ENCODE peak calls at places on chromosomes 6 and 20, in five cellular contexts. One of them, this sample, is unnamed. For H3K9me3, the result is how much of the 10 kb centered on the place peaks cover.

GRCh38 chr6:156687875-156688549 is 89.2 kb upstream of the ARID1B start:
- DNase-seq in neural progenitor cell: peak
- DNase-seq in endothelial cell of umbilical vein: peak
- DNase-seq in mammary epithelial cell: no peak
- DNase-seq in IMR-90: peak
- DNase-seq in this sample: no peak

GRCh38 chr6:132952468-132952867 is 138.1 kb downstream of the RPS12 start:
- DNase-seq in neural progenitor cell: no peak
- DNase-seq in endothelial cell of umbilical vein: no peak
- DNase-seq in mammary epithelial cell: no peak
- DNase-seq in IMR-90: peak
- DNase-seq in this sample: no peak

GRCh38 chr20:64069614-64070243 is 6.7 kb downstream of the TCEA2 start:
- DNase-seq in neural progenitor cell: peak
- DNase-seq in endothelial cell of umbilical vein: peak
- DNase-seq in mammary epithelial cell: no peak
- DNase-seq in IMR-90: no peak
- DNase-seq in this sample: peak

GRCh38 chr6:39430446-39430845 is 107.9 kb upstream of the KCNK16 start:
- DNase-seq in neural progenitor cell: no peak
- DNase-seq in endothelial cell of umbilical vein: no peak
- DNase-seq in mammary epithelial cell: no peak
- DNase-seq in IMR-90: no peak
- DNase-seq in this sample: no peak

GRCh38 chr6:30876039-30876730 is 8.1 kb upstream of the DDR1 start:
- DNase-seq in neural progenitor cell: no peak
- DNase-seq in endothelial cell of umbilical vein: peak
- DNase-seq in mammary epithelial cell: peak
- DNase-seq in IMR-90: peak
- DNase-seq in this sample: no peak

GRCh38 chr6:4259391-4259790 is 124.0 kb upstream of the ECI2 start:
- DNase-seq in neural progenitor cell: no peak
- DNase-seq in endothelial cell of umbilical vein: no peak
- DNase-seq in mammary epithelial cell: peak
- DNase-seq in IMR-90: no peak
- DNase-seq in this sample: no peak

GRCh38 chr20:21234816-21235215 is 68.3 kb upstream of the XRN2 start:
- DNase-seq in neural progenitor cell: peak
- DNase-seq in endothelial cell of umbilical vein: no peak
- DNase-seq in mammary epithelial cell: no peak
- DNase-seq in IMR-90: no peak
- DNase-seq in this sample: no peak

GRCh38 chr6:109241199-109241598 is 141.1 kb downstream of the CD164 start:
- DNase-seq in neural progenitor cell: no peak
- DNase-seq in endothelial cell of umbilical vein: no peak
- DNase-seq in mammary epithelial cell: peak
- DNase-seq in IMR-90: no peak
- DNase-seq in this sample: no peak

GRCh38 chr6:16901777-16902176 is 140.5 kb upstream of the ATXN1 start:
- DNase-seq in neural progenitor cell: no peak
- DNase-seq in endothelial cell of umbilical vein: peak
- DNase-seq in mammary epithelial cell: peak
- DNase-seq in IMR-90: peak
- DNase-seq in this sample: no peak

GRCh38 chr20:9600562-9600961 is 86.2 kb downstream of the LAMP5 start:
- DNase-seq in neural progenitor cell: peak
- DNase-seq in endothelial cell of umbilical vein: no peak
- DNase-seq in mammary epithelial cell: no peak
- DNase-seq in IMR-90: no peak
- DNase-seq in this sample: no peak

GRCh38 chr6:11654876-11655275 is 117.3 kb downstream of the TMEM170B start:
- DNase-seq in neural progenitor cell: no peak
- DNase-seq in endothelial cell of umbilical vein: peak
- DNase-seq in mammary epithelial cell: no peak
- DNase-seq in IMR-90: peak
- DNase-seq in this sample: no peak

GRCh38 chr6:30725713-30726505 is 5.8 kb downstream of the TUBB start:
- DNase-seq in neural progenitor cell: no peak
- DNase-seq in endothelial cell of umbilical vein: peak
- DNase-seq in mammary epithelial cell: no peak
- DNase-seq in IMR-90: peak
- DNase-seq in this sample: no peak

GRCh38 chr20:59147197-59147596 is 16.4 kb upstream of the ZNF831 start:
- DNase-seq in neural progenitor cell: no peak
- DNase-seq in endothelial cell of umbilical vein: no peak
- DNase-seq in mammary epithelial cell: no peak
- DNase-seq in IMR-90: no peak
- DNase-seq in this sample: no peak

GRCh38 chr20:58002901-58003300 is 225.6 kb downstream of the ANKRD60 start:
- DNase-seq in neural progenitor cell: no peak
- DNase-seq in endothelial cell of umbilical vein: no peak
- DNase-seq in mammary epithelial cell: no peak
- DNase-seq in IMR-90: no peak
- DNase-seq in this sample: no peak

GRCh38 chr20:62545271-62545670 is 69.5 kb upstream of the GATA5 start:
- DNase-seq in neural progenitor cell: no peak
- DNase-seq in endothelial cell of umbilical vein: no peak
- DNase-seq in mammary epithelial cell: no peak
- DNase-seq in IMR-90: no peak
- DNase-seq in this sample: no peak

GRCh38 chr6:5582758-5583157 is 321.4 kb downstream of the FARS2 start:
- DNase-seq in neural progenitor cell: no peak
- DNase-seq in endothelial cell of umbilical vein: no peak
- DNase-seq in mammary epithelial cell: no peak
- DNase-seq in IMR-90: no peak
- DNase-seq in this sample: no peak

GRCh38 chr20:58169441-58169840 is 59.0 kb downstream of the ANKRD60 start:
- DNase-seq in neural progenitor cell: no peak
- DNase-seq in endothelial cell of umbilical vein: no peak
- DNase-seq in mammary epithelial cell: no peak
- DNase-seq in IMR-90: peak
- DNase-seq in this sample: no peak

GRCh38 chr6:71513036-71513435 is 224.4 kb downstream of the OGFRL1 start:
- DNase-seq in neural progenitor cell: no peak
- DNase-seq in endothelial cell of umbilical vein: no peak
- DNase-seq in mammary epithelial cell: no peak
- DNase-seq in IMR-90: no peak
- DNase-seq in this sample: no peak

GRCh38 chr6:166494757-166495486 is 91.6 kb downstream of the RAMACL start:
- DNase-seq in neural progenitor cell: no peak
- DNase-seq in endothelial cell of umbilical vein: no peak
- DNase-seq in mammary epithelial cell: no peak
- DNase-seq in IMR-90: no peak
- DNase-seq in this sample: no peak

GRCh38 chr6:28248916-28249315 is 3.2 kb downstream of the ZKSCAN4 start:
- DNase-seq in neural progenitor cell: no peak
- DNase-seq in endothelial cell of umbilical vein: no peak
- DNase-seq in mammary epithelial cell: no peak
- DNase-seq in IMR-90: no peak
- DNase-seq in this sample: no peak

GRCh38 chr20:31374346-31374745 is 5.9 kb downstream of the DEFB118 start:
- DNase-seq in neural progenitor cell: no peak
- DNase-seq in endothelial cell of umbilical vein: no peak
- DNase-seq in mammary epithelial cell: no peak
- DNase-seq in IMR-90: no peak
- DNase-seq in this sample: no peak

GRCh38 chr6:117771403-117771802 is 96.1 kb downstream of the NUS1 start:
- DNase-seq in neural progenitor cell: no peak
- DNase-seq in endothelial cell of umbilical vein: no peak
- DNase-seq in mammary epithelial cell: no peak
- DNase-seq in IMR-90: no peak
- DNase-seq in this sample: peak

GRCh38 chr6:150880336-150880735 is 14.8 kb downstream of the MTHFD1L start:
- DNase-seq in neural progenitor cell: no peak
- DNase-seq in endothelial cell of umbilical vein: no peak
- DNase-seq in mammary epithelial cell: no peak
- DNase-seq in IMR-90: no peak
- DNase-seq in this sample: no peak

GRCh38 chr20:31485450-31486339 is 10.6 kb downstream of the REM1 start:
- DNase-seq in neural progenitor cell: no peak
- DNase-seq in endothelial cell of umbilical vein: peak
- DNase-seq in mammary epithelial cell: no peak
- DNase-seq in IMR-90: peak
- DNase-seq in this sample: no peak

DNA sequence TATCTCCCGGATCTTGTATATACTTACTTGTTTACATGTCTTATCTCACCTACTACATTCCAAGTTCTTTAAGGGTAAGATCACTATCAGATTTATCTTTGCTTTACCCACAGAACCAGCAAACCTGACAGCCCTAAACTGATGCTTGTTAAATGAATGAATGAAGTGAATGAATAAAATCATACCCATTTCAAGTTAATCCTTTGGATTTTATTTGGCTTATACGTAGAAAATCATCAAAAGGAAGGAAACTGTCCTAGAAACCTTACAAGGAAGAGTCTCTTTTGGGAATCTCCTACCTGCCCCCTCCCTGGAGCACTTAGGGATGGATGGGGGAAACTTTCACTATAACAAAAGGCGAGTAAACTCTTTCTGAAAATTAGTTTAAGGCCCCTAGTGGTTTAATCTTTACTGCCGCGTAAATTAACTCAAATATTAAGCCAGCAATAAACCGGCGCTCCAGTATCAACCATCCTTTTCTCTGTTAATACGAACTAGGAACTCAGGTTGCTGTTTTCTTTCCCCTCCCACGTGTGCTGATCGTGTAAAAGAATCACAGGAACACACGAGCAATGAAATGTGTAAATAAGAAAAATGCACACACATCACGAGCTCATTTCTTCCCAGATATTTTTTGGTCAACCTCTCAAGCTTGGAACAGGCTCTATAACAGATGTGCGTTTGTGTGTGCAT is 1.2 kb upstream of the UTRN start:
- DNase-seq in neural progenitor cell: no peak
- DNase-seq in endothelial cell of umbilical vein: peak
- DNase-seq in mammary epithelial cell: peak
- DNase-seq in IMR-90: peak
- DNase-seq in this sample: no peak
- TF ChIP-seq CTCF in neural progenitor cell: no peak
- TF ChIP-seq CTCF in endothelial cell of umbilical vein: peak
- TF ChIP-seq CTCF in mammary epithelial cell: no peak
- TF ChIP-seq CTCF in IMR-90: peak
- TF ChIP-seq CTCF in this sample: no peak

DNA sequence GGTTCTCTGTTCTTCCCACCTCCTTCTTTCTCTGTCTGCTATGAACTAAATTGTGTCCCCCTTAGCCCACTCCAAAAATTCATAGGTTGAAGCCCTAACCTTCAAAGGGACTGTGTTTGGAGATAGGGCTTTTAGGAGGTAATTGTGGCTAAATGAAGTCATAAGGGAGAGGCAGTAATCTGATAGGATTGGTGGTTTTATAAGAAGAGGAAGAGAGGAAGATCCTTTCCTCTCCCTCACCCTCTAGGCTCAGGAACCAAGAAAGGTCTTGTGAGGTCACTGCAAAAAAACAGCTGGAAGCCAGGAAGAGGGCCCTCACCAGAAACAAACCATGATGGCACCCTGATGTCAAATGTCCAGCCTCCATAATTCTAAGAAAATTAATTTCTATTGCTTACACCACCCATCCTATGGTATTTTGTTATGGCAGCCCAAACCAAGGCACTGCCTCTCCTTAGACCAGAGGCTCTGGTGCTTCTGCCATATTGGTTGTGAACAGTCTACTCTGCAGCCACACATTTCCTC is 135.1 kb upstream of the COL21A1 start:
- DNase-seq in neural progenitor cell: no peak
- DNase-seq in endothelial cell of umbilical vein: no peak
- DNase-seq in mammary epithelial cell: no peak
- DNase-seq in IMR-90: no peak
- DNase-seq in this sample: no peak
- H2AFZ ChIP-seq in neural progenitor cell: no peak
- H2AFZ ChIP-seq in endothelial cell of umbilical vein: no peak
- H2AFZ ChIP-seq in mammary epithelial cell: peak
- H2AFZ ChIP-seq in IMR-90: no peak
- H2AFZ ChIP-seq in this sample: no peak

GRCh38 chr20:15579703-15580102 is 993.5 kb downstream of the KIF16B start:
- DNase-seq in neural progenitor cell: no peak
- DNase-seq in endothelial cell of umbilical vein: no peak
- DNase-seq in mammary epithelial cell: no peak
- DNase-seq in IMR-90: no peak
- DNase-seq in this sample: no peak
- H3K9me3 ChIP-seq in neural progenitor cell: under half
- H3K9me3 ChIP-seq in endothelial cell of umbilical vein: under half
- H3K9me3 ChIP-seq in mammary epithelial cell: under half
- H3K9me3 ChIP-seq in IMR-90: under half
- H3K9me3 ChIP-seq in this sample: under half

GRCh38 chr6:1498491-1499113 is 109.2 kb downstream of the FOXF2 start:
- DNase-seq in neural progenitor cell: no peak
- DNase-seq in endothelial cell of umbilical vein: no peak
- DNase-seq in mammary epithelial cell: no peak
- DNase-seq in IMR-90: peak
- DNase-seq in this sample: no peak
- TF ChIP-seq CTCF in neural progenitor cell: no peak
- TF ChIP-seq CTCF in endothelial cell of umbilical vein: no peak
- TF ChIP-seq CTCF in mammary epithelial cell: peak
- TF ChIP-seq CTCF in IMR-90: no peak
- TF ChIP-seq CTCF in this sample: peak